ENCODE peak calls at places on chromosomes 12 and 14, in four cellular contexts. One of them, this sample, is unnamed.

GRCh38 chr14:37546621-37547447 is 48.2 kb downstream of the FOXA1 start:
- DNase-seq in heart right ventricle: no peak
- DNase-seq in Kasumi-1: no peak
- DNase-seq in ELF-1: no peak
- DNase-seq in this sample: peak

GRCh38 chr14:92783813-92784431 is 10.2 kb upstream of the GOLGA5 start:
- DNase-seq in heart right ventricle: no peak
- DNase-seq in Kasumi-1: peak
- DNase-seq in ELF-1: no peak
- DNase-seq in this sample: no peak

GRCh38 chr12:31029916-31030562 is 43.6 kb upstream of the DDX11 start:
- DNase-seq in ELF-1: no peak
- DNase-seq in Kasumi-1: peak
- DNase-seq in heart right ventricle: peak
- DNase-seq in this sample: peak

GRCh38 chr14:100747736-100748135 is 21.0 kb downstream of the DLK1 start:
- DNase-seq in heart right ventricle: no peak
- DNase-seq in Kasumi-1: no peak
- DNase-seq in ELF-1: no peak
- DNase-seq in this sample: peak

GRCh38 chr14:104892517-104893434 is 27.7 kb downstream of the CEP170B start:
- DNase-seq in heart right ventricle: no peak
- DNase-seq in ELF-1: no peak
- DNase-seq in Kasumi-1: no peak
- DNase-seq in this sample: peak

GRCh38 chr14:71529855-71530254 is 402.4 kb upstream of the RGS6 start:
- DNase-seq in ELF-1: no peak
- DNase-seq in heart right ventricle: no peak
- DNase-seq in Kasumi-1: no peak
- DNase-seq in this sample: no peak

GRCh38 chr12:48078901-48079300 is 27.0 kb downstream of the SENP1 start:
- DNase-seq in ELF-1: no peak
- DNase-seq in Kasumi-1: no peak
- DNase-seq in heart right ventricle: no peak
- DNase-seq in this sample: no peak

GRCh38 chr14:49988080-49988990 is 95.5 kb downstream of the ARF6 start:
- DNase-seq in heart right ventricle: no peak
- DNase-seq in Kasumi-1: no peak
- DNase-seq in ELF-1: no peak
- DNase-seq in this sample: no peak

GRCh38 chr14:75829316-75829715 is 152.5 kb downstream of the TGFB3 start:
- DNase-seq in heart right ventricle: no peak
- DNase-seq in ELF-1: no peak
- DNase-seq in Kasumi-1: no peak
- DNase-seq in this sample: no peak

GRCh38 chr12:117042171-117042809 is 56.9 kb downstream of the TESC start:
- DNase-seq in ELF-1: peak
- DNase-seq in heart right ventricle: peak
- DNase-seq in Kasumi-1: no peak
- DNase-seq in this sample: peak